ENCODE peak calls at places on chromosomes 11 and 22, in nine cellular contexts. D is putamen; V is NCI-H2081 treated with DMSO at 0.1 percent for 48 hours; L is IMR-90; K is astrocyte; S is lung microvascular endothelial cell; U is stimulated activated CD8-positive, alpha-beta memory T cell treated with anti-CD3 and anti-CD28 coated beads, Interleukin-4, amount 100 ng/mL, for 1 hour; W is HTR-8/SVneo; N is NCI-H1436 treated with DMSO at 0.1 percent for 48 hours. C is an unnamed sample.

GRCh38 chr11:32436751-32437405 is 1.5 kb upstream of the WT1 start:
- DNase-seq in W (no peak), U (no peak), L (no peak), V (no peak), D (no peak), N (no peak), K (no peak), S (no peak), C (no peak)

GRCh38 chr11:119306373-119306890 is 10.5 kb downstream of the MCAM start:
- DNase-seq in V (no peak), K (no peak), W (no peak), U (no peak), D (no peak), L (peak; percentile 42), N (no peak), S (peak; percentile 66), C (no peak)

GRCh38 chr11:92941676-92942571 is 27.5 kb upstream of the MTNR1B start:
- DNase-seq in U (no peak), V (no peak), N (no peak), S (peak; percentile 48), K (peak; percentile 10), D (peak; percentile 14), L (peak; percentile 50), W (peak; percentile 49), C (peak; percentile 49)

GRCh38 chr22:20206709-20207215 is 55.9 kb upstream of the CCDC188 start:
- DNase-seq in S (peak; percentile 39), L (peak; percentile 22), W (no peak), V (no peak), U (no peak), N (no peak), D (no peak), K (no peak), C (no peak)

GRCh38 chr22:20176421-20177060 is 25.7 kb upstream of the CCDC188 start:
- DNase-seq in N (no peak), K (no peak), V (no peak), W (no peak), D (no peak), U (no peak), S (no peak), L (no peak), C (no peak)

GRCh38 chr22:17997456-17997855 is 26.9 kb downstream of the MICAL3 start:
- DNase-seq in L (no peak), N (no peak), S (peak; percentile 36), U (no peak), V (no peak), K (no peak), D (no peak), W (no peak), C (no peak)

GRCh38 chr11:22049276-22049675 is 143.6 kb upstream of the ANO5 start:
- DNase-seq in D (no peak), V (no peak), K (no peak), L (no peak), S (no peak), N (no peak), W (no peak), U (no peak), C (no peak)

GRCh38 chr11:44868021-44868420 is 82.7 kb downstream of the TP53I11 start:
- DNase-seq in D (no peak), W (no peak), V (no peak), S (no peak), U (no peak), L (no peak), N (no peak), K (no peak), C (no peak)

GRCh38 chr11:297666-298405 is 1.5 kb downstream of the IFITM5 start:
- DNase-seq in S (no peak), W (no peak), L (no peak), D (no peak), U (no peak), K (no peak), N (no peak), V (no peak), C (no peak)

GRCh38 chr11:123203471-123203870 is 8.4 kb upstream of the CLMP start:
- DNase-seq in N (no peak), W (no peak), K (no peak), U (no peak), D (no peak), L (no peak), S (no peak), V (no peak), C (no peak)

GRCh38 chr22:19802001-19802880 is 41.7 kb downstream of the TBX1 start:
- DNase-seq in S (no peak), W (no peak), V (no peak), K (no peak), N (no peak), D (no peak), U (no peak), L (no peak), C (no peak)

GRCh38 chr11:3154001-3154599 is 11.0 kb downstream of the OSBPL5 start:
- DNase-seq in K (peak; percentile 25), V (no peak), D (no peak), N (no peak), W (no peak), U (no peak), L (no peak), S (no peak), C (no peak)

GRCh38 chr11:94629741-94630140 is 62.6 kb downstream of the PIWIL4 start:
- DNase-seq in W (no peak), D (no peak), L (no peak), V (no peak), U (no peak), N (no peak), K (no peak), S (no peak), C (no peak)

GRCh38 chr11:63710476-63711217 is 29.3 kb downstream of the RTN3 start:
- DNase-seq in K (peak; percentile 89), N (no peak), V (no peak), D (no peak), W (no peak), S (peak; percentile 28), L (peak; percentile 83), U (no peak), C (no peak)

GRCh38 chr11:119339581-119340334 is 925 bp downstream of the C1QTNF5 start:
- DNase-seq in D (peak; percentile 79), S (peak; percentile 76), L (no peak), K (no peak), V (no peak), W (peak; percentile 61), U (no peak), N (no peak), C (peak; percentile 79)

C was measured in Ammon's horn.